ENCODE peak calls at places on chromosomes 3 and 15, in five cellular contexts. One of them, this sample, is unnamed.

GRCh38 chr3:32994045-32994444 is 42.6 kb downstream of the CCR4 start:
- DNase-seq in AG04450: no peak
- DNase-seq in fibroblast of pulmonary artery: no peak
- DNase-seq in B cell: no peak
- DNase-seq in astrocyte of the cerebellum: no peak
- DNase-seq in this sample: no peak

GRCh38 chr3:196268270-196269163 is 19.0 kb downstream of the PCYT1A start:
- DNase-seq in fibroblast of pulmonary artery: peak; percentile 84
- DNase-seq in AG04450: no peak
- DNase-seq in B cell: peak; percentile 28
- DNase-seq in astrocyte of the cerebellum: peak; percentile 76
- DNase-seq in this sample: no peak

GRCh38 chr3:32840086-32840841 is 22.5 kb downstream of the TRIM71 start:
- DNase-seq in AG04450: no peak
- DNase-seq in B cell: no peak
- DNase-seq in fibroblast of pulmonary artery: no peak
- DNase-seq in astrocyte of the cerebellum: no peak
- DNase-seq in this sample: no peak

GRCh38 chr15:81184188-81184587 is 12.5 kb upstream of the IL16 start:
- DNase-seq in B cell: no peak
- DNase-seq in astrocyte of the cerebellum: no peak
- DNase-seq in AG04450: no peak
- DNase-seq in fibroblast of pulmonary artery: no peak
- DNase-seq in this sample: no peak

GRCh38 chr15:32682569-32682968 is 35.2 kb upstream of the GREM1 start:
- DNase-seq in astrocyte of the cerebellum: peak; percentile 79
- DNase-seq in B cell: no peak
- DNase-seq in fibroblast of pulmonary artery: peak; percentile 96
- DNase-seq in AG04450: peak; percentile 82
- DNase-seq in this sample: no peak

GRCh38 chr3:126212629-126213375 is 32.4 kb upstream of the ALDH1L1 start:
- DNase-seq in AG04450: no peak
- DNase-seq in fibroblast of pulmonary artery: peak; percentile 52
- DNase-seq in B cell: no peak
- DNase-seq in astrocyte of the cerebellum: peak; percentile 11
- DNase-seq in this sample: no peak

GRCh38 chr3:133838296-133838789 is 32.7 kb downstream of the SRPRB start:
- DNase-seq in astrocyte of the cerebellum: no peak
- DNase-seq in fibroblast of pulmonary artery: no peak
- DNase-seq in AG04450: no peak
- DNase-seq in B cell: no peak
- DNase-seq in this sample: no peak

GRCh38 chr15:76904461-76905012 is 603 bp downstream of the SCAPER start:
- DNase-seq in astrocyte of the cerebellum: no peak
- DNase-seq in fibroblast of pulmonary artery: no peak
- DNase-seq in B cell: peak; percentile 37
- DNase-seq in AG04450: no peak
- DNase-seq in this sample: no peak

GRCh38 chr3:141455603-141456327 is 31.1 kb upstream of the RASA2 start:
- DNase-seq in AG04450: no peak
- DNase-seq in fibroblast of pulmonary artery: no peak
- DNase-seq in B cell: no peak
- DNase-seq in astrocyte of the cerebellum: no peak
- DNase-seq in this sample: no peak

GRCh38 chr3:4643904-4644547 is 150.9 kb downstream of the ITPR1 start:
- DNase-seq in AG04450: no peak
- DNase-seq in astrocyte of the cerebellum: no peak
- DNase-seq in fibroblast of pulmonary artery: no peak
- DNase-seq in B cell: no peak
- DNase-seq in this sample: no peak

GRCh38 chr3:9136746-9137434 is 112.6 kb downstream of the SRGAP3 start:
- DNase-seq in AG04450: no peak
- DNase-seq in fibroblast of pulmonary artery: no peak
- DNase-seq in B cell: no peak
- DNase-seq in astrocyte of the cerebellum: no peak
- DNase-seq in this sample: no peak

GRCh38 chr15:38076806-38077205 is 142.4 kb downstream of the TMCO5A start:
- DNase-seq in fibroblast of pulmonary artery: no peak
- DNase-seq in B cell: peak; percentile 30
- DNase-seq in astrocyte of the cerebellum: no peak
- DNase-seq in AG04450: no peak
- DNase-seq in this sample: no peak

GRCh38 chr15:37106490-37107001 is 6.2 kb upstream of the MEIS2 start:
- DNase-seq in AG04450: no peak
- DNase-seq in astrocyte of the cerebellum: no peak
- DNase-seq in fibroblast of pulmonary artery: peak; percentile 78
- DNase-seq in B cell: no peak
- DNase-seq in this sample: no peak

GRCh38 chr15:55694652-55695150 is 48.3 kb downstream of the PRTG start:
- DNase-seq in AG04450: peak; percentile 37
- DNase-seq in astrocyte of the cerebellum: peak; percentile 39
- DNase-seq in B cell: peak; percentile 6
- DNase-seq in fibroblast of pulmonary artery: no peak
- DNase-seq in this sample: no peak

DNA sequence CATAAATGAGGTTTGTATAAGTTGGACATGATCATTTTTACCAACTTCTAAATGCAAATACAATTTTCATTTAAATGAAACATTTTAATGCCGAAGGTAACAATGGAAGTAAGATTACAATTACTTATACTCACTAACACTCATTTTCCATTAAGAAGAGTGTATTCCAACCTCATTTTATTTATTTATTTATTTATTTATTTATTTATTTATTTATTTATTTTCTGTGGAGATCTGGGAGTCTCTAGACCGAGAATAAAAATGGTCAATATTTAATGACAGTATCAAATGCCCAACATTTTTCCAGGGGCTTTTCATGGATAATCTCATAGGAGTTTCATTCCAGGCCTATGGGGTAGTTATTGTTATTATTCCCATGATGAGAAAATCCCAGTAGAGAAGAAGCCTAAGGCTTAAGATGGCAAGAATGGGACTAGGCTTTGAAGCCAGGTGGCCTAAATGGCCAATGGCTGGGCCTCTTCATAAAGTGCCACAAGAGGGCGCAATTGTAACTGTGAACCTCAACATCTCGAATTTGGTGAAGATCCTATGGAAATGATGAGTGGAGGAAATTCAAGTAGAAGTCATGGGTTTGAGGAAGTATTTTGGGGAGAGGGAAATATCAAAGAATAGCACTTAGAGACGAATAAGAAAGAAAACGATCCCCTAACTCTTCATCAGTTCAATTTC is 21.3 kb downstream of the VGLL3 start:
- DNase-seq in B cell: no peak
- DNase-seq in AG04450: no peak
- DNase-seq in fibroblast of pulmonary artery: peak; percentile 79
- DNase-seq in astrocyte of the cerebellum: no peak
- DNase-seq in this sample: no peak
- TF ChIP-seq CTCF in B cell: peak; percentile 33
- TF ChIP-seq CTCF in AG04450: peak; percentile 70
- TF ChIP-seq CTCF in fibroblast of pulmonary artery: peak; percentile 86
- TF ChIP-seq CTCF in astrocyte of the cerebellum: peak; percentile 57
- TF ChIP-seq CTCF in this sample: peak; percentile 58

GRCh38 chr3:24495334-24495994 is 814 bp upstream of the THRB start:
- DNase-seq in AG04450: no peak
- DNase-seq in fibroblast of pulmonary artery: no peak
- DNase-seq in astrocyte of the cerebellum: no peak
- DNase-seq in B cell: no peak
- DNase-seq in this sample: no peak
- TF ChIP-seq CTCF in AG04450: no peak
- TF ChIP-seq CTCF in fibroblast of pulmonary artery: no peak
- TF ChIP-seq CTCF in astrocyte of the cerebellum: no peak
- TF ChIP-seq CTCF in B cell: peak; percentile 6
- TF ChIP-seq CTCF in this sample: no peak

DNA sequence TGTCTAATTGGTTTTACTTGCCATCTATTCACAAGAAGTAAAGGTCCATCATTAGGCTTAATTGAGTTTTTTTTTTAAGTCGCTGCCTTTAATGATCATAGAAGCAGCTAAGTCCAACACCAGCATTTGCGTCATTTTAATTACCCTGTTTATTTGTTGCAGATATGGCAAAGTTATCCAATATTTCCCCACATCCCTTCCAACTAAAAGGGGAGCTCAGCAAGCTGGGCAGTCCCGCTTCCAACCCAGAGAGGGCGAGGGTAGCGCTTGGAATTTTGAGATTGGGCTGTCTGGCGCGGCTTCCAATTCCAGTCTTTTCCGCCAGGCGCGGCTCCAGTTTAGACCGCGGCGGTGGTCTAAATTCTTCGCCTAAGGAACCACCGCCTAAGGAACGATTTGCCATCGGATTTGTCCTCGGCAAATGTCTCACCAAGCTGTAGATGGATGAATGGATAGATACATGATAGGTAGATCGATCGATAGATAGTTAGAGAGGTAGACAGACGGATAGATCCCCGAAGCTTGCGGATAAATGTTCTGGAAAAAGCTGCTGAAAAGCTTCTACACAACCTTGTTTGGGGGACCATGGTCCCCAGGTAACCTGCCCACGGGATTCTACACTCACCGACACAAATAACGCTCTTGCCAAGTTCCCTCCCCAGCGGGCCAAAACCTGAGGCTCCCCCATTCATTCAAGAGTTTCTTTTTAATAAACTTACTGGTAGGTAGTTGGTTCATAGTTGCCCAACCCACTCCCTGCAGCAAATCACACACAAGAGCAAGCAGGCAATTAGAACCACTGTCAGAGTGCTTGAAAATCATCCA is 49.2 kb downstream of the ZIC4 start:
- DNase-seq in B cell: no peak
- DNase-seq in AG04450: no peak
- DNase-seq in astrocyte of the cerebellum: no peak
- DNase-seq in fibroblast of pulmonary artery: no peak
- DNase-seq in this sample: no peak
- TF ChIP-seq CTCF in B cell: no peak
- TF ChIP-seq CTCF in AG04450: peak; percentile 30
- TF ChIP-seq CTCF in astrocyte of the cerebellum: peak; percentile 65
- TF ChIP-seq CTCF in fibroblast of pulmonary artery: peak; percentile 6
- TF ChIP-seq CTCF in this sample: peak; percentile 8

GRCh38 chr3:96331341-96331740 is 483.1 kb upstream of the EPHA6 start:
- DNase-seq in fibroblast of pulmonary artery: no peak
- DNase-seq in B cell: no peak
- DNase-seq in AG04450: no peak
- DNase-seq in astrocyte of the cerebellum: no peak
- DNase-seq in this sample: no peak
- TF ChIP-seq CTCF in fibroblast of pulmonary artery: no peak
- TF ChIP-seq CTCF in B cell: no peak
- TF ChIP-seq CTCF in AG04450: no peak
- TF ChIP-seq CTCF in astrocyte of the cerebellum: no peak
- TF ChIP-seq CTCF in this sample: no peak

GRCh38 chr3:48750906-48751305 is 33.9 kb upstream of the IP6K2 start:
- DNase-seq in fibroblast of pulmonary artery: no peak
- DNase-seq in AG04450: no peak
- DNase-seq in B cell: no peak
- DNase-seq in astrocyte of the cerebellum: no peak
- DNase-seq in this sample: no peak
- TF ChIP-seq CTCF in fibroblast of pulmonary artery: no peak
- TF ChIP-seq CTCF in AG04450: no peak
- TF ChIP-seq CTCF in B cell: no peak
- TF ChIP-seq CTCF in astrocyte of the cerebellum: no peak
- TF ChIP-seq CTCF in this sample: no peak

This sample was measured in AG04449.